ENCODE peak calls at places on chromosome 2, in four cellular contexts. D, O, J and Z are unnamed samples.

GRCh38 chr2:196239622-196240587 is 68.5 kb upstream of the STK17B start:
- DNase-seq in J (no peak), O (peak; percentile 93), D (no peak), Z (peak; percentile 76)

GRCh38 chr2:57906152-57906732 is 140.4 kb upstream of the VRK2 start:
- DNase-seq in J (no peak), D (peak; percentile 81), O (peak; percentile 48), Z (no peak)

GRCh38 chr2:176997074-176997791 is 215.4 kb upstream of the HNRNPA3 start:
- DNase-seq in D (peak; percentile 87), O (no peak), J (no peak), Z (peak; percentile 44)

GRCh38 chr2:85851253-85851955 is 37.4 kb downstream of the ST3GAL5 start:
- DNase-seq in O (no peak), J (no peak), D (no peak), Z (no peak)

GRCh38 chr2:216691210-216691741 is 4.1 kb downstream of the IGFBP5 start:
- DNase-seq in D (no peak), J (peak; percentile 77), O (peak; percentile 19), Z (no peak)

GRCh38 chr2:157257312-157258252 is at the start of gene GALNT5:
- DNase-seq in D (peak; percentile 16), J (peak; percentile 58), O (no peak), Z (no peak)

GRCh38 chr2:82282111-82282882 is 1977.7 kb upstream of the LRRTM1 start:
- DNase-seq in O (no peak), J (peak; percentile 78), D (peak; percentile 9), Z (no peak)

GRCh38 chr2:71609029-71609428 is 155.7 kb downstream of the DYSF start:
- DNase-seq in O (no peak), D (no peak), J (peak; percentile 14), Z (no peak)

GRCh38 chr2:9693138-9693520 is 62.3 kb upstream of the YWHAQ start:
- DNase-seq in J (no peak), O (peak; percentile 77), D (no peak), Z (no peak)

GRCh38 chr2:235390108-235390815 is 103.6 kb upstream of the AGAP1 start:
- DNase-seq in O (peak; percentile 96), D (peak; percentile 22), J (no peak), Z (peak; percentile 23)

GRCh38 chr2:71788601-71789240 is 335.4 kb downstream of the DYSF start:
- DNase-seq in J (no peak), D (no peak), O (no peak), Z (no peak)

GRCh38 chr2:218014706-218015685 is 12.2 kb upstream of the TNS1 start:
- DNase-seq in D (no peak), J (no peak), O (no peak), Z (no peak)
- H3K4me2 ChIP-seq in D (no peak overlapping the region), J (no peak overlapping the region), O (no peak overlapping the region), Z (no peak overlapping the region)

GRCh38 chr2:190881480-190882326 is 1.1 kb downstream of the GLS start:
- DNase-seq in D (peak; percentile 77), O (peak; percentile 91), J (peak; percentile 54), Z (no peak)
- H3K4me1 ChIP-seq in D (peaks cover 31% of the 10 kb centered on the region), O (peaks cover 16% of the 10 kb centered on the region), J (no peaks in the 10 kb centered on the region), Z (peaks cover 38% of the 10 kb centered on the region)

DNA sequence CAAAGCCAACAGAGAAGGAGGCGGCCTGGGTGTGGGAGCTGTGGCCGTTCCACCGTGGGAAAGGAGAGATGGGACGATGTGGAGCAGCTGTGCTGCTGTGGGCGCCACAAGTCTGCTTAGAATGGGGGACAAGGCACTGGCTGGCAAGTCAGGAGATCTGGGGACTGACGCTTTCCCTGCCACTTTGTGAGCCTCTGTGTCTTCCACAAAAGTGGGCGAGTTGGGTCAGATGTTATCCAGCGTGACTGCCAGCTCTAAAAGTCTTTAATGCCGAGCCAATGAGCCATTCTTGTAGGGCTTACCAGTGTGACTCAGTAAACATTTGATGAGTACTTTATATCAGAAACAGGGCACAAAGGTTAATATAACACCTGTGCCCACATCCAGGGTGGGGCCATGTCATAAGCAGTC is 113.6 kb upstream of the MGAT5 start:
- DNase-seq in J (no peak), O (no peak), D (no peak), Z (peak; percentile 58)
- H3K4me2 ChIP-seq in J (no peak overlapping the region), O (no peak overlapping the region), D (no peak overlapping the region), Z (peak overlapping the region; percentile 59)

GRCh38 chr2:222292738-222293134 is 6.1 kb downstream of the PAX3 start:
- DNase-seq in D (no peak), O (no peak), J (no peak), Z (no peak)
- H3K4me1 ChIP-seq in D (peaks cover 6% of the 10 kb centered on the region), O (no peaks in the 10 kb centered on the region), J (peaks cover 3% of the 10 kb centered on the region), Z (no peaks in the 10 kb centered on the region)

DNA sequence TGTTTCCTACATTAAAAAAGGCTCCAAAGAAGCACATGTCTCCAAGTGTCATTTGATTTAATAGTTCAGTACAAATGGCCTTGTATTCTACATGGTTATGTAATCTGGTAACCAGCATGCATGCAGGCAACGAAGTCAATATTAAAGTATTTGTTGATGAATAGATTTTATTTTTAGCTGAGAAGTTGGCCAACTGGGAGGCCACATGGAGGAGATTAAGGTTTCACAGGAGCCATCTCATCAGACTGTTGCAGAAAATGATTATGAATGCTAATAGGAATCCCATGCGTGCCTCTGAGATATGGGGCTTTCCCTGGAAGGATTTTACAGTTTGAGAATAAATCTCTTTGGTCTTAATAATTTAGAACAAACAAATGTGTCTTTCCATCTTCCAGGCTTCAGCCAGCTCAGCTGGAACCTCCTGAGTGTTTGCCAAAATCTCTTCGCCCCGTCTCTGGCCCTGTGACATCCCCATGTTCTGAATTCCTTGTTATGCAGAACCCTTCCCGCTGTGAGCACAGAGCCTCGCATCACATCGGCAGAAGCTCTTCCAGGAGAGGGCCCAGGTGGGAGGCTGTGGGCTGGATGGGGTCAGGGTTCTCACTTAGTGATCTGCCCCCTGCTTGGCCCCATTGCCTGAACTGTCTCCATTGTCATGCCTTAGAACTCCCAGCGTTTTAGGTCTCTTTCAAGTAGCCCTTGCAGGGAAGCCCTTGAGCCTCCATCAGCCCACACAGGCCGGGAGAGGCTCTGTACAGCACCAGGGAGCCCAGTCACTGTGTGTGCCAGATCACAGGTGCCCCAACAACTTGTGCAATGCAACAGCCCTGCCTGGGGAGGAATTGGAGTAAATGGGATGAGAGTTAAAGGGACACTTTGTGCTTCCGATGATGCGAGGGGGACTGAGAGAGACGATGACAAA is 190.5 kb upstream of the TWIST2 start:
- DNase-seq in O (no peak), J (peak; percentile 92), D (no peak), Z (no peak)
- H3K4me2 ChIP-seq in O (no peak overlapping the region), J (no peak overlapping the region), D (no peak overlapping the region), Z (no peak overlapping the region)

DNA sequence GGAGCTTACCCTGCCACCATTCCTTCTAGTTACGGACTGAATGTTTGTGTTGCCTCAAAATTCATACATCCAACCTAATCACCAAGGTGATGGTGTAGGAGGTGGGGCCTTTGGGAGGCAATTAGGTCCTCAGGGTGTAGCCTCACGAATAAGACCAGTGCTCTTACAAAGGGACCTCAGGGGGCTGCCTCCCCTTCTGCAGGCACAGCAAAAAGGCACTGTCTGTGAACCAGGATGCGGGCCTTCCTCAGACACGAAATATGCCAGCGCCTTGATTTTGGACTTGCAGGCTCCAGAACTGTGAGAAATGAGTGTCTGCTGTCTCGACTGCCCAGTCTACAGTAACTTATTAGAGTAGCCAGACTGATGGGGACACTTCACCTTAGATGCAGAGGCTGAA is 150.4 kb upstream of the HDAC4 start:
- DNase-seq in O (no peak), D (no peak), J (no peak), Z (no peak)
- H3K4me1 ChIP-seq in O (peaks cover 19% of the 10 kb centered on the region), D (no peaks in the 10 kb centered on the region), J (no peaks in the 10 kb centered on the region), Z (peaks cover 22% of the 10 kb centered on the region)

GRCh38 chr2:73444202-73444601 is 58.6 kb downstream of the ALMS1 start:
- DNase-seq in J (no peak), O (no peak), D (no peak), Z (no peak)
- H3K4me2 ChIP-seq in J (no peak overlapping the region), O (no peak overlapping the region), D (no peak overlapping the region), Z (no peak overlapping the region)

GRCh38 chr2:183032200-183032794 is 6.0 kb downstream of the NCKAP1 start:
- DNase-seq in O (no peak), J (no peak), D (peak; percentile 29), Z (no peak)
- H3K4me1 ChIP-seq in O (peaks cover 7% of the 10 kb centered on the region), J (no peaks in the 10 kb centered on the region), D (peaks cover 69% of the 10 kb centered on the region), Z (peaks cover 23% of the 10 kb centered on the region)

GRCh38 chr2:232308986-232309385 is 69.6 kb upstream of the ALPP start:
- DNase-seq in J (no peak), D (no peak), O (no peak), Z (no peak)

GRCh38 chr2:232307854-232308253 is 70.7 kb upstream of the ALPP start:
- DNase-seq in D (no peak), J (no peak), O (no peak), Z (no peak)

GRCh38 chr2:232310690-232311089 is 67.9 kb upstream of the ALPP start:
- DNase-seq in O (no peak), D (no peak), J (no peak), Z (no peak)

GRCh38 chr2:232310189-232310588 is 68.4 kb upstream of the ALPP start:
- DNase-seq in J (no peak), O (no peak), D (no peak), Z (no peak)

DNA sequence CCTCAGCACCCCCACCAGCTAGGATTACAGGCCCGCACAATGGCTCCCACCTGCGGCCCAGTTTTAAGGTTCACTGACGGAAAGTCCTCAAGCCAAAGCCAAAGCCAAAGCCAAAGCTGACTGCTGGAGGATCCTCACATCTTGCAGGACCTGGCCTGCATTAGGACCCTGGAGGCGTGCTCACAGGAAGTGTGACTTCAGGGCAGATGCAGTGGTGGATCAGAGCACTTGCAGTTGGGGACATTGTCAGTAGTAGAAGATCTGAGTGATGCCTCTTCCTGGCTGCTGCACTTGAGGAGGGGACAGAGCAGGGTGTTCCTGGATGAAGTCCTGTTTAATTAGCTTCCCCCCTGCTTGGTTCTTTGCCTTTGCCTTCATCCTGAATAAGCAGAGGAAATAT is 69.0 kb upstream of the ALPP start:
- DNase-seq in J (no peak), O (no peak), D (no peak), Z (no peak)
- H3K4me2 ChIP-seq in J (no peak overlapping the region), O (no peak overlapping the region), D (no peak overlapping the region), Z (no peak overlapping the region)